ENCODE peak calls at places on chromosomes 11 and 22, in six cellular contexts. P, I, H, K, G and L are unnamed samples.

GRCh38 chr11:72378704-72379383 is 55.5 kb downstream of the CLPB start:
- DNase-seq in G (no peak), I (no peak), H (no peak), K (no peak), P (no peak), L (no peak)

GRCh38 chr11:112564228-112564955 is 303.7 kb upstream of the PLET1 start:
- DNase-seq in G (peak), H (no peak), P (no peak), I (no peak), K (no peak), L (no peak)

GRCh38 chr11:69435161-69435990 is 46.1 kb upstream of the LINC01488 start:
- DNase-seq in K (no peak), G (no peak), P (no peak), H (no peak), I (no peak), L (no peak)

GRCh38 chr11:126945319-126945718 is 55.3 kb downstream of the KIRREL3 start:
- DNase-seq in K (no peak), I (no peak), H (no peak), G (no peak), P (no peak), L (no peak)

GRCh38 chr22:20256562-20257473 is 11.3 kb downstream of the RTN4R start:
- DNase-seq in H (no peak), P (no peak), K (no peak), G (no peak), I (no peak), L (no peak)

GRCh38 chr22:46036558-46037408 is 59.8 kb upstream of the WNT7B start:
- DNase-seq in G (peak), P (peak), K (no peak), I (no peak), H (no peak), L (no peak)

GRCh38 chr22:37048133-37048532 is 3.4 kb upstream of the KCTD17 start:
- DNase-seq in I (no peak), K (no peak), P (no peak), G (no peak), H (no peak), L (no peak)

GRCh38 chr11:126405374-126405773 is 49.9 kb downstream of the ST3GAL4 start:
- DNase-seq in K (no peak), G (no peak), H (no peak), P (no peak), I (no peak), L (no peak)

GRCh38 chr11:128417607-128418324 is 169.6 kb downstream of the ETS1 start:
- DNase-seq in I (no peak), H (no peak), P (no peak), K (no peak), G (no peak), L (no peak)

GRCh38 chr11:29937526-29937925 is 79.3 kb downstream of the KCNA4 start:
- DNase-seq in H (no peak), I (no peak), G (no peak), P (no peak), K (no peak), L (no peak)

GRCh38 chr11:19460718-19461405 is 220.1 kb upstream of the E2F8 start:
- DNase-seq in P (no peak), I (no peak), H (no peak), K (no peak), G (no peak), L (no peak)

GRCh38 chr11:36578458-36578857 is 10.7 kb downstream of the RAG1 start:
- DNase-seq in H (no peak), G (no peak), P (no peak), K (no peak), I (no peak), L (no peak)

GRCh38 chr22:32473388-32473952 is 1.1 kb upstream of the FBXO7 start:
- DNase-seq in G (peak), H (peak), I (peak), P (peak), K (peak), L (peak)

GRCh38 chr11:3180869-3181268 is 15.8 kb upstream of the OSBPL5 start:
- DNase-seq in P (no peak), I (no peak), G (no peak), H (no peak), K (no peak), L (no peak)

GRCh38 chr11:17533341-17533740 is 10.9 kb downstream of the USH1C start:
- DNase-seq in I (no peak), H (no peak), P (no peak), G (no peak), K (no peak), L (no peak)

GRCh38 chr11:11916981-11917399 is 75.2 kb downstream of the USP47 start:
- DNase-seq in I (no peak), G (peak), K (no peak), P (no peak), H (no peak), L (no peak)

GRCh38 chr11:64559351-64560138 is 31.5 kb upstream of the SLC22A12 start:
- DNase-seq in K (no peak), I (no peak), H (no peak), P (no peak), G (no peak), L (no peak)

GRCh38 chr22:38069372-38070249 is 12.4 kb downstream of the PICK1 start:
- DNase-seq in I (no peak), P (peak), H (no peak), G (no peak), K (no peak), L (no peak)

GRCh38 chr11:24935059-24935458 is 438.2 kb downstream of the LUZP2 start:
- DNase-seq in H (no peak), P (no peak), K (no peak), I (no peak), G (no peak), L (no peak)

GRCh38 chr22:39090426-39091064 is 6.5 kb upstream of the APOBEC3H start:
- DNase-seq in I (no peak), K (no peak), H (no peak), G (no peak), P (no peak), L (no peak)

GRCh38 chr11:73995247-73995646 is 12.6 kb upstream of the UCP2 start:
- DNase-seq in I (no peak), G (no peak), K (no peak), P (no peak), H (no peak), L (no peak)

GRCh38 chr11:1870326-1870696 is 17.4 kb downstream of the LSP1 start:
- DNase-seq in K (no peak), P (no peak), G (no peak), H (no peak), I (no peak), L (no peak)

GRCh38 chr11:1871531-1871930 is 18.6 kb downstream of the LSP1 start:
- DNase-seq in P (no peak), G (no peak), I (no peak), K (no peak), H (no peak), L (no peak)

GRCh38 chr11:1872267-1872985 is 19.3 kb downstream of the PRR33 start:
- DNase-seq in K (no peak), P (no peak), G (no peak), I (no peak), H (no peak), L (no peak)

GRCh38 chr11:1869427-1870325 is 16.8 kb downstream of the LSP1 start:
- DNase-seq in G (peak), P (peak), H (no peak), I (no peak), K (no peak), L (no peak)

DNA sequence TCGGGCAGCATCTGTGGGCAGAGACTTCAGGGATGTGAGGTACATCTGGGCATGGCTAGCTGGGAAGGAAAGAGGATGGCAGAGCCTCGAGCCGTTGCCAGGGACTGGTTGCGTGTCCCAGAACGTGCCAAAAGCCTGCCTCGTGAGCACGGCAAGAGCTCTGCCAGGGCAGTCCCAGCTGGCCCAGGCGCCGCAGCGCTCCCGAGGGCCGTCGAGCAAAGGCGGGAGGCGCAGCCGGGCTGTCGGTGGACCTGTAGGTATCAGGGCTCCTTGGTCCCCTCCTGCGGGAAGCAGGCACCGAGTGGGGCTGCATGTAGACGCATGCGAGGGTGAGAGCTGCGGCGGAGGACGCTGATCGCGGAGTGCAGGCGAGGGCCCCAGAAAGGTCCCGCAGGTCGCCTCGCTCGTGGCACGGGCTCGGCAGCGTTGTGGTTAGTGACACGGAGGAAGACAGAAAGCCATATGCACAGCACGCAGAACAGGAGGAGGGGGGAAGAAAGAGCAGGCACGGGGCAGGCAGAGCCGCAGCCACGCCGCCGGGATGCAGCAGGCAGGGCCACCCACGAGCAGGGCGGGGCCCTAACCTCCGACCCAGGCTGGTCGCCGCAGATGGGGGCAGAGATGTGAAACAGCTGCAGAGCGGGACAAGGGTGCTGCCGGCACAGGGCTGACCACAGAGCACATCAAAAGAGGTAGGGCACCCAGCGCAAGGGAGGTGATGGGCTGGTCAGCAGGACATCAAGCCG is 18.0 kb downstream of the LSP1 start:
- DNase-seq in I (no peak), P (peak), K (no peak), G (no peak), H (no peak), L (no peak)
- TF ChIP-seq TAF1 in I (no peak), P (no peak), K (no peak), G (no peak), H (no peak), L (no peak)

GRCh38 chr11:31366795-31367194 is 2.7 kb downstream of the DCDC1 start:
- DNase-seq in K (no peak), G (no peak), H (no peak), P (no peak), I (no peak), L (no peak)

DNA sequence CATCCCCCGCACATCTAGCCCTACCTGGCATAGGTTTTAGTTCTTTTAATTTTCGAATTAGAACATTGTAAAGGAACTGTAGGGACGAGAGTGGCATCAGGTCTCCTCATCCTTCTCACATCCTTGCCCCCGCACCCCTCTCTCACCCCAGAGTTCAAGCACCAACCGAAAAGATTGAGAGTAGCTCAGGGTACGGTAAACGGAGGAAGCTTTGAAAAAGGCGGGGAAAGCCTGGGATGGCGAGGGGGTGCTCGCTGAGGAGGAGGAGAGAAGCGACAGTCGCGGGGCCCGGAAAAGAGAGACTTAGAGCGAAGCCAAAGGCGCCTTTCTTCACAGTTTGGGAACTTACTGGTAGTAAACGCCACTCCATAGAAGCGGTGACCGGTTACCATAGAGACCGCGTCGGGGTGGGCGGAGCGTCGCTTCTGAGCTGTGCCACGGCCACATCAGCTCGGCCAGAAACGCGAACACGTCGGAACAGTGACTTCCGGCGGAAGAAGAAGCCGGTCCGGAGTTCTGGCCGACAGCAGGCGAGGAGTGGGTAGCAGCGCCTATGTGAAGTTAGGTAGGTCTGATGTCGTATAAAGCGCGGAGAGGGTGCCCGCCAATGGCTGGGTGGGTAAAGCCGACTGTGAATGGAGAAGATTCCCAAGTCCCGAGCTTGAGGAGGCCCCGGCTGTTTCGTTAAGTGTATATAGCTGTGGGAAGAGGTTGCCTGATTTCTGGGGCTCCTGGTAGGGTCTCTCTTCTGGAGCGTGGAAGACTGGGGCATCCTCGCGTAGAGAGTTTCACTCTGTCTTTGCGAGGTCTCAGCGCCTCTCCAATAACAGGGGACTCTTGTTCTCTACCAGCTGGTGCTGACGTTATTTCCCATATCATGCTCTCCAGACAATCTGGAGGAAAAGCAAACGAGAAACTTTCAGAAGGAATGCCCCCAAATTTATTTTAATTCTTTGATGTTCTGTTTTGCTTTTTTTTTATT is at the start of the genes DCDC1 and DNAJC24:
- DNase-seq in K (peak), G (peak), I (peak), P (peak), H (peak), L (peak)
- TF ChIP-seq POLR2A in K (no peak), G (peak), I (peak), P (peak), H (peak), L (peak)

GRCh38 chr22:22161924-22162851 is 82.4 kb upstream of the VPREB1 start:
- DNase-seq in I (peak), P (peak), H (peak), G (no peak), K (no peak), L (peak)
- TF ChIP-seq POLR2AphosphoS5 in I (no peak), P (no peak), H (peak), G (no peak), K (no peak), L (peak)

GRCh38 chr11:20963596-20963995 is 294.2 kb downstream of the NELL1 start:
- DNase-seq in I (no peak), P (no peak), H (no peak), K (no peak), G (no peak), L (no peak)

GRCh38 chr11:20966489-20966888 is 297.1 kb downstream of the NELL1 start:
- DNase-seq in H (no peak), P (no peak), G (no peak), I (no peak), K (peak), L (no peak)

GRCh38 chr11:20964985-20965384 is 295.6 kb downstream of the NELL1 start:
- DNase-seq in G (no peak), K (no peak), I (no peak), P (no peak), H (no peak), L (no peak)

GRCh38 chr11:20962581-20962980 is 293.2 kb downstream of the NELL1 start:
- DNase-seq in G (no peak), K (no peak), I (no peak), P (no peak), H (no peak), L (no peak)
- TF ChIP-seq TAF1 in G (no peak), K (no peak), I (no peak), P (no peak), H (no peak), L (no peak)

GRCh38 chr11:123741159-123741951 is at the start of gene ZNF202:
- DNase-seq in I (peak), P (peak), H (peak), G (peak), K (peak), L (peak)
- TF ChIP-seq POLR2A in I (peak), P (peak), H (peak), G (peak), K (peak), L (peak)

GRCh38 chr11:14254533-14255530 is 104.2 kb downstream of the RRAS2 start:
- DNase-seq in P (no peak), G (no peak), I (no peak), K (no peak), H (no peak), L (no peak)

GRCh38 chr11:14259186-14259784 is 99.7 kb downstream of the RRAS2 start:
- DNase-seq in G (no peak), I (no peak), P (no peak), H (no peak), K (peak), L (no peak)

GRCh38 chr11:14259870-14260269 is 99.1 kb downstream of the RRAS2 start:
- DNase-seq in P (no peak), H (no peak), K (no peak), I (no peak), G (no peak), L (no peak)

GRCh38 chr11:14261094-14261493 is 97.9 kb downstream of the RRAS2 start:
- DNase-seq in K (peak), I (no peak), P (no peak), H (no peak), G (no peak), L (no peak)

GRCh38 chr11:14258177-14258935 is 100.6 kb downstream of the RRAS2 start:
- DNase-seq in G (peak), K (peak), P (no peak), H (no peak), I (no peak), L (no peak)
- TF ChIP-seq POLR2AphosphoS5 in G (no peak), K (no peak), P (no peak), H (no peak), I (no peak), L (no peak)